ENCODE peak calls at places on chromosome 1, in four cellular contexts. Q is Daoy; V is stimulated activated CD4-positive, alpha-beta T cell treated with anti-CD3 and anti-CD28 coated beads, TNF-alpha, amount 100 ng/mL, for 1 hour; R is epithelial cell of esophagus. W is an unnamed sample.

GRCh38 chr1:225460021-225460736 is 32.3 kb upstream of the LBR start:
- DNase-seq in Q (no peak), V (no peak), R (no peak), W (no peak)

GRCh38 chr1:172343246-172344099 is 77.0 kb upstream of the C1orf105 start:
- DNase-seq in Q (peak), V (no peak), R (peak), W (no peak)

GRCh38 chr1:205191617-205192016 is 19.9 kb downstream of the DSTYK start:
- DNase-seq in Q (no peak), V (no peak), R (no peak), W (no peak)

GRCh38 chr1:31102501-31102950 is 37.0 kb upstream of the PUM1 start:
- DNase-seq in Q (peak), V (no peak), R (peak), W (no peak)

GRCh38 chr1:185477638-185478216 is 160.7 kb upstream of the IVNS1ABP start:
- DNase-seq in Q (no peak), V (no peak), R (no peak), W (no peak)

GRCh38 chr1:78492376-78492950 is 1.7 kb downstream of the PTGFR start:
- DNase-seq in Q (peak), V (no peak), R (no peak), W (no peak)

GRCh38 chr1:173269490-173270230 is 62.5 kb upstream of the TNFSF4 start:
- DNase-seq in Q (peak), V (no peak), R (peak), W (no peak)

GRCh38 chr1:69711159-69711930 is 143.6 kb downstream of the LRRC7 start:
- DNase-seq in Q (no peak), V (no peak), R (no peak), W (no peak)

GRCh38 chr1:113657126-113657525 is 102.2 kb downstream of the PHTF1 start:
- DNase-seq in Q (no peak), V (no peak), R (no peak), W (no peak)

GRCh38 chr1:9174243-9174642 is 45.3 kb upstream of the GPR157 start:
- DNase-seq in Q (no peak), V (no peak), R (no peak), W (no peak)

GRCh38 chr1:93992954-93993353 is 83.7 kb upstream of the GCLM start:
- DNase-seq in Q (no peak), V (no peak), R (no peak), W (no peak)

GRCh38 chr1:234531181-234532132 is 52.5 kb upstream of the TARBP1 start:
- DNase-seq in Q (peak), V (no peak), R (peak), W (no peak)

GRCh38 chr1:25033828-25034451 is 103.9 kb upstream of the RUNX3 start:
- DNase-seq in Q (peak), V (no peak), R (no peak), W (no peak)

GRCh38 chr1:24418898-24419628 is 3.5 kb downstream of the NIPAL3 start:
- DNase-seq in Q (peak), V (no peak), R (peak), W (no peak)

GRCh38 chr1:1895456-1896333 is 4.8 kb upstream of the GNB1 start:
- DNase-seq in Q (no peak), V (no peak), R (no peak), W (no peak)

W was measured in activated T-helper 1 cell treated with anti-CD3 and anti-CD28 coated beads, Interleukin-2, amount 50 U/mL, for 16 hours.